ENCODE peak calls at places on chromosomes 6 and 20, in four cellular contexts. N, Q, D and Z are unnamed samples.

GRCh38 chr20:38842558-38842981 is 37.1 kb downstream of the PPP1R16B start:
- DNase-seq in N (peak), D (peak), Q (no peak), Z (peak)

GRCh38 chr6:12895721-12896120 is 179.2 kb downstream of the PHACTR1 start:
- DNase-seq in Q (no peak), D (no peak), N (no peak), Z (no peak)

GRCh38 chr6:35601331-35602132 is 87.2 kb downstream of the FKBP5 start:
- DNase-seq in D (peak), N (peak), Q (peak), Z (peak)

GRCh38 chr6:52407467-52407866 is 12.7 kb upstream of the EFHC1 start:
- DNase-seq in D (no peak), N (peak), Q (no peak), Z (no peak)

GRCh38 chr6:73798592-73798991 is 102.6 kb downstream of the CD109 start:
- DNase-seq in D (no peak), N (no peak), Q (peak), Z (no peak)

GRCh38 chr6:46490425-46491200 is 636 bp downstream of the RCAN2 start:
- DNase-seq in D (no peak), N (peak), Q (peak), Z (peak)

GRCh38 chr20:52103469-52103910 is 88.1 kb downstream of the ZFP64 start:
- DNase-seq in Q (peak), D (no peak), N (peak), Z (no peak)

GRCh38 chr6:135267085-135267484 is 86.0 kb downstream of the MYB start:
- DNase-seq in Q (no peak), N (no peak), D (no peak), Z (no peak)

GRCh38 chr6:139372326-139373153 is 1.9 kb downstream of the CITED2 start:
- DNase-seq in N (no peak), Q (no peak), D (no peak), Z (no peak)

GRCh38 chr20:50012282-50013263 is 29.8 kb downstream of the SNAI1 start:
- DNase-seq in N (peak), D (no peak), Q (peak), Z (no peak)

GRCh38 chr20:43925215-43925614 is 10.6 kb downstream of the TOX2 start:
- DNase-seq in D (peak), Q (no peak), N (no peak), Z (no peak)

GRCh38 chr6:31048090-31048489 is 37.8 kb downstream of the MUC22 start:
- DNase-seq in N (no peak), Q (no peak), D (no peak), Z (no peak)

GRCh38 chr6:24255676-24256075 is 102.2 kb downstream of the DCDC2 start:
- DNase-seq in Q (no peak), N (no peak), D (no peak), Z (no peak)

GRCh38 chr6:141550471-141550870 is 582.3 kb upstream of the GJE1 start:
- DNase-seq in N (no peak), D (no peak), Q (no peak), Z (no peak)

GRCh38 chr6:160943997-160944396 is 47.6 kb upstream of the MAP3K4 start:
- DNase-seq in N (no peak), D (no peak), Q (no peak), Z (no peak)

GRCh38 chr6:33927551-33927950 is 123.7 kb upstream of the MLN start:
- DNase-seq in Q (no peak), N (no peak), D (no peak), Z (no peak)

GRCh38 chr6:84422380-84422968 is 195.0 kb upstream of the CEP162 start:
- DNase-seq in Q (peak), D (peak), N (no peak), Z (no peak)

GRCh38 chr20:50561379-50562078 is 51.3 kb downstream of the PTPN1 start:
- DNase-seq in N (no peak), D (peak), Q (no peak), Z (no peak)

GRCh38 chr20:52749020-52749419 is 223.1 kb upstream of the TSHZ2 start:
- DNase-seq in N (no peak), D (no peak), Q (no peak), Z (no peak)

GRCh38 chr6:121971886-121972285 is 427.6 kb upstream of the HSF2 start:
- DNase-seq in Q (no peak), N (no peak), D (no peak), Z (no peak)

GRCh38 chr6:168514216-168514615 is 73.2 kb downstream of the SMOC2 start:
- DNase-seq in Q (no peak), D (no peak), N (no peak), Z (peak)

GRCh38 chr20:46128310-46129151 is 10.4 kb downstream of the CD40 start:
- DNase-seq in N (no peak), D (no peak), Q (peak), Z (peak)

GRCh38 chr6:161546632-161547031 is 272.8 kb upstream of the AGPAT4 start:
- DNase-seq in N (no peak), D (no peak), Q (no peak), Z (no peak)

GRCh38 chr6:116385462-116385807 is 14.7 kb downstream of the DSE start:
- DNase-seq in N (no peak), D (no peak), Q (no peak), Z (no peak)

GRCh38 chr20:1526896-1527295 is 30.6 kb downstream of the SIRPD start:
- DNase-seq in N (no peak), D (no peak), Q (no peak), Z (no peak)

GRCh38 chr6:75526502-75527127 is 33.0 kb upstream of the FILIP1 start:
- DNase-seq in N (peak), D (peak), Q (peak), Z (peak)

GRCh38 chr6:160952633-160953281 is 38.8 kb upstream of the MAP3K4 start:
- DNase-seq in D (no peak), Q (no peak), N (no peak), Z (no peak)

GRCh38 chr6:128057541-128058335 is 156.9 kb upstream of the THEMIS start:
- DNase-seq in D (no peak), N (no peak), Q (no peak), Z (no peak)